ENCODE peak calls at places on chromosomes 3 and 15, in five cellular contexts. One of them, this sample, is unnamed.

GRCh38 chr3:110138966-110139555 is 801.7 kb upstream of the DPPA4 start:
- DNase-seq in NCI-H510A: no peak
- DNase-seq in caudate nucleus: no peak
- DNase-seq in omental fat pad: no peak
- DNase-seq in stimulated activated naive CD8-positive, alpha-beta T cell treated with anti-CD3 and anti-CD28 coated beads, Interleukin-15, amount 100 ng/mL, for 72 hours: no peak
- DNase-seq in this sample: no peak

GRCh38 chr15:55774113-55774970 is 31.4 kb upstream of the PRTG start:
- DNase-seq in caudate nucleus: no peak
- DNase-seq in NCI-H510A: no peak
- DNase-seq in stimulated activated naive CD8-positive, alpha-beta T cell treated with anti-CD3 and anti-CD28 coated beads, Interleukin-15, amount 100 ng/mL, for 72 hours: peak; percentile 10
- DNase-seq in omental fat pad: no peak
- DNase-seq in this sample: peak; percentile 19

GRCh38 chr15:87578776-87579175 is 677.8 kb downstream of the NTRK3 start:
- DNase-seq in stimulated activated naive CD8-positive, alpha-beta T cell treated with anti-CD3 and anti-CD28 coated beads, Interleukin-15, amount 100 ng/mL, for 72 hours: no peak
- DNase-seq in NCI-H510A: no peak
- DNase-seq in omental fat pad: no peak
- DNase-seq in caudate nucleus: peak; percentile 64
- DNase-seq in this sample: no peak

GRCh38 chr3:173748140-173748539 is 350.6 kb downstream of the NLGN1 start:
- DNase-seq in NCI-H510A: no peak
- DNase-seq in omental fat pad: no peak
- DNase-seq in caudate nucleus: no peak
- DNase-seq in stimulated activated naive CD8-positive, alpha-beta T cell treated with anti-CD3 and anti-CD28 coated beads, Interleukin-15, amount 100 ng/mL, for 72 hours: no peak
- DNase-seq in this sample: no peak

GRCh38 chr3:58577269-58577821 is at the start of gene FAM107A:
- DNase-seq in stimulated activated naive CD8-positive, alpha-beta T cell treated with anti-CD3 and anti-CD28 coated beads, Interleukin-15, amount 100 ng/mL, for 72 hours: no peak
- DNase-seq in caudate nucleus: peak; percentile 65
- DNase-seq in omental fat pad: no peak
- DNase-seq in NCI-H510A: no peak
- DNase-seq in this sample: no peak

GRCh38 chr3:61250784-61251173 is 473 bp downstream of the FHIT start:
- DNase-seq in NCI-H510A: no peak
- DNase-seq in stimulated activated naive CD8-positive, alpha-beta T cell treated with anti-CD3 and anti-CD28 coated beads, Interleukin-15, amount 100 ng/mL, for 72 hours: peak; percentile 33
- DNase-seq in caudate nucleus: peak; percentile 23
- DNase-seq in omental fat pad: no peak
- DNase-seq in this sample: peak; percentile 4

GRCh38 chr3:26308454-26308853 is 314.1 kb upstream of the LRRC3B start:
- DNase-seq in NCI-H510A: no peak
- DNase-seq in stimulated activated naive CD8-positive, alpha-beta T cell treated with anti-CD3 and anti-CD28 coated beads, Interleukin-15, amount 100 ng/mL, for 72 hours: no peak
- DNase-seq in caudate nucleus: no peak
- DNase-seq in omental fat pad: no peak
- DNase-seq in this sample: no peak

GRCh38 chr3:172150268-172150667 is 110.9 kb downstream of the FNDC3B start:
- DNase-seq in caudate nucleus: no peak
- DNase-seq in NCI-H510A: no peak
- DNase-seq in omental fat pad: no peak
- DNase-seq in stimulated activated naive CD8-positive, alpha-beta T cell treated with anti-CD3 and anti-CD28 coated beads, Interleukin-15, amount 100 ng/mL, for 72 hours: no peak
- DNase-seq in this sample: no peak

GRCh38 chr15:88714782-88715372 is 76.1 kb downstream of the ISG20 start:
- DNase-seq in NCI-H510A: no peak
- DNase-seq in omental fat pad: no peak
- DNase-seq in stimulated activated naive CD8-positive, alpha-beta T cell treated with anti-CD3 and anti-CD28 coated beads, Interleukin-15, amount 100 ng/mL, for 72 hours: no peak
- DNase-seq in caudate nucleus: no peak
- DNase-seq in this sample: no peak

GRCh38 chr3:152793969-152794368 is 41.0 kb upstream of the P2RY1 start:
- DNase-seq in stimulated activated naive CD8-positive, alpha-beta T cell treated with anti-CD3 and anti-CD28 coated beads, Interleukin-15, amount 100 ng/mL, for 72 hours: no peak
- DNase-seq in caudate nucleus: no peak
- DNase-seq in NCI-H510A: no peak
- DNase-seq in omental fat pad: no peak
- DNase-seq in this sample: no peak

GRCh38 chr15:45287400-45287799 is 35.4 kb downstream of the SLC28A2 start:
- DNase-seq in stimulated activated naive CD8-positive, alpha-beta T cell treated with anti-CD3 and anti-CD28 coated beads, Interleukin-15, amount 100 ng/mL, for 72 hours: no peak
- DNase-seq in caudate nucleus: no peak
- DNase-seq in NCI-H510A: no peak
- DNase-seq in omental fat pad: no peak
- DNase-seq in this sample: no peak

GRCh38 chr15:31367021-31367729 is 40.5 kb downstream of the KLF13 start:
- DNase-seq in stimulated activated naive CD8-positive, alpha-beta T cell treated with anti-CD3 and anti-CD28 coated beads, Interleukin-15, amount 100 ng/mL, for 72 hours: no peak
- DNase-seq in caudate nucleus: no peak
- DNase-seq in omental fat pad: no peak
- DNase-seq in NCI-H510A: no peak
- DNase-seq in this sample: no peak

GRCh38 chr15:81056276-81056675 is 55.6 kb downstream of the TLNRD1 start:
- DNase-seq in stimulated activated naive CD8-positive, alpha-beta T cell treated with anti-CD3 and anti-CD28 coated beads, Interleukin-15, amount 100 ng/mL, for 72 hours: no peak
- DNase-seq in caudate nucleus: no peak
- DNase-seq in omental fat pad: no peak
- DNase-seq in NCI-H510A: no peak
- DNase-seq in this sample: no peak

GRCh38 chr3:123244128-123244527 is 42.4 kb downstream of the SEC22A start:
- DNase-seq in stimulated activated naive CD8-positive, alpha-beta T cell treated with anti-CD3 and anti-CD28 coated beads, Interleukin-15, amount 100 ng/mL, for 72 hours: no peak
- DNase-seq in caudate nucleus: peak; percentile 36
- DNase-seq in NCI-H510A: no peak
- DNase-seq in omental fat pad: no peak
- DNase-seq in this sample: peak; percentile 9

GRCh38 chr3:58063424-58063823 is 55.2 kb downstream of the FLNB start:
- DNase-seq in caudate nucleus: no peak
- DNase-seq in stimulated activated naive CD8-positive, alpha-beta T cell treated with anti-CD3 and anti-CD28 coated beads, Interleukin-15, amount 100 ng/mL, for 72 hours: no peak
- DNase-seq in omental fat pad: peak; percentile 60
- DNase-seq in NCI-H510A: no peak
- DNase-seq in this sample: no peak

GRCh38 chr15:98943609-98944111 is 63.9 kb downstream of the PGPEP1L start:
- DNase-seq in omental fat pad: no peak
- DNase-seq in NCI-H510A: no peak
- DNase-seq in caudate nucleus: no peak
- DNase-seq in stimulated activated naive CD8-positive, alpha-beta T cell treated with anti-CD3 and anti-CD28 coated beads, Interleukin-15, amount 100 ng/mL, for 72 hours: no peak
- DNase-seq in this sample: no peak

GRCh38 chr3:154716170-154716569 is 286.2 kb upstream of the GPR149 start:
- DNase-seq in stimulated activated naive CD8-positive, alpha-beta T cell treated with anti-CD3 and anti-CD28 coated beads, Interleukin-15, amount 100 ng/mL, for 72 hours: no peak
- DNase-seq in omental fat pad: no peak
- DNase-seq in NCI-H510A: no peak
- DNase-seq in caudate nucleus: no peak
- DNase-seq in this sample: no peak

GRCh38 chr3:9703736-9704342 is at the start of gene CPNE9:
- DNase-seq in caudate nucleus: no peak
- DNase-seq in NCI-H510A: no peak
- DNase-seq in omental fat pad: no peak
- DNase-seq in stimulated activated naive CD8-positive, alpha-beta T cell treated with anti-CD3 and anti-CD28 coated beads, Interleukin-15, amount 100 ng/mL, for 72 hours: no peak
- DNase-seq in this sample: no peak

GRCh38 chr3:133799794-133800585 is 5.6 kb upstream of the SRPRB start:
- DNase-seq in stimulated activated naive CD8-positive, alpha-beta T cell treated with anti-CD3 and anti-CD28 coated beads, Interleukin-15, amount 100 ng/mL, for 72 hours: no peak
- DNase-seq in NCI-H510A: no peak
- DNase-seq in caudate nucleus: no peak
- DNase-seq in omental fat pad: no peak
- DNase-seq in this sample: no peak

GRCh38 chr15:68730491-68731317 is 90.0 kb downstream of the ANP32A start:
- DNase-seq in stimulated activated naive CD8-positive, alpha-beta T cell treated with anti-CD3 and anti-CD28 coated beads, Interleukin-15, amount 100 ng/mL, for 72 hours: peak; percentile 11
- DNase-seq in NCI-H510A: no peak
- DNase-seq in omental fat pad: no peak
- DNase-seq in caudate nucleus: no peak
- DNase-seq in this sample: peak; percentile 5

This sample was measured in effector CD8-positive, alpha-beta T cell.